ENCODE peak calls at places on chromosomes 7 and 10, in ten cellular contexts. R is H1, A is HCT116, G is prostate gland, N is transverse colon, Y is K562, M is suprapubic skin, S is sigmoid colon, U is endothelial cell of umbilical vein, Z is SK-N-SH. O is an unnamed sample. For H3K9me3, the result is how much of the 10 kb centered on the place peaks cover.

GRCh38 chr10:114623155-114623554 is 34.9 kb downstream of the ABLIM1 start:
- DNase-seq in R (no peak), A (no peak), G (no peak), N (no peak), Y (no peak), M (no peak), S (no peak), U (no peak), Z (no peak), O (no peak)

GRCh38 chr10:15370741-15371701 is at the start of gene FAM171A1:
- DNase-seq in R (peak), A (no peak), G (peak), N (peak), Y (peak), M (no peak), S (peak), U (no peak), Z (peak), O (no peak)

GRCh38 chr10:8417631-8418030 is 363.1 kb downstream of the GATA3 start:
- DNase-seq in R (no peak), A (no peak), G (no peak), N (no peak), Y (no peak), M (no peak), S (no peak), U (no peak), Z (no peak), O (no peak)

GRCh38 chr7:157139142-157140117 is 704 bp downstream of the UBE3C start:
- DNase-seq in R (no peak), A (no peak), G (peak), N (peak), Y (no peak), M (peak), S (peak), U (no peak), Z (no peak), O (no peak)

GRCh38 chr10:86294346-86295265 is 72.0 kb downstream of the GRID1 start:
- DNase-seq in R (peak), A (no peak), G (no peak), N (no peak), Y (no peak), M (no peak), S (peak), U (no peak), Z (peak), O (no peak)

GRCh38 chr7:34317039-34317438 is 341.0 kb upstream of the NPSR1 start:
- DNase-seq in R (no peak), A (no peak), G (no peak), N (no peak), Y (no peak), M (no peak), S (no peak), U (no peak), Z (no peak), O (no peak)

GRCh38 chr10:50622497-50623298 is 1.1 kb downstream of the SGMS1 start:
- DNase-seq in R (no peak), A (no peak), G (peak), N (peak), Y (peak), M (peak), S (peak), U (peak), Z (peak), O (no peak)

GRCh38 chr7:157590526-157590925 is 253.7 kb downstream of the DNAJB6 start:
- DNase-seq in R (no peak), A (no peak), G (no peak), N (no peak), Y (no peak), M (no peak), S (peak), U (no peak), Z (no peak), O (no peak)

GRCh38 chr10:133419211-133419950 is 5.0 kb downstream of the SPRN start:
- DNase-seq in R (no peak), A (no peak), G (no peak), N (no peak), Y (no peak), M (no peak), S (no peak), U (no peak), Z (no peak), O (no peak)

GRCh38 chr7:134364619-134365037 is 47.9 kb upstream of the SLC35B4 start:
- DNase-seq in R (no peak), A (peak), G (no peak), N (no peak), Y (no peak), M (no peak), S (no peak), U (peak), Z (no peak), O (no peak)

GRCh38 chr7:134362587-134363483 is 46.1 kb upstream of the SLC35B4 start:
- DNase-seq in R (no peak), A (no peak), G (no peak), N (no peak), Y (no peak), M (no peak), S (no peak), U (no peak), Z (no peak), O (no peak)

GRCh38 chr7:134367956-134368749 is 51.4 kb upstream of the SLC35B4 start:
- DNase-seq in R (no peak), A (no peak), G (no peak), N (no peak), Y (no peak), M (no peak), S (no peak), U (no peak), Z (no peak), O (no peak)

GRCh38 chr7:134366481-134366880 is 49.8 kb upstream of the SLC35B4 start:
- DNase-seq in R (no peak), A (no peak), G (no peak), N (no peak), Y (no peak), M (no peak), S (no peak), U (no peak), Z (no peak), O (no peak)

GRCh38 chr7:134365341-134366054 is 48.8 kb upstream of the SLC35B4 start:
- DNase-seq in R (no peak), A (no peak), G (no peak), N (no peak), Y (peak), M (no peak), S (no peak), U (no peak), Z (no peak), O (no peak)
- TF ChIP-seq POLR2AphosphoS5 in R (no peak), A (no peak), G (no peak), N (no peak), Y (no peak), M (no peak), S (no peak), U (no peak), Z (no peak), O (no peak)

DNA sequence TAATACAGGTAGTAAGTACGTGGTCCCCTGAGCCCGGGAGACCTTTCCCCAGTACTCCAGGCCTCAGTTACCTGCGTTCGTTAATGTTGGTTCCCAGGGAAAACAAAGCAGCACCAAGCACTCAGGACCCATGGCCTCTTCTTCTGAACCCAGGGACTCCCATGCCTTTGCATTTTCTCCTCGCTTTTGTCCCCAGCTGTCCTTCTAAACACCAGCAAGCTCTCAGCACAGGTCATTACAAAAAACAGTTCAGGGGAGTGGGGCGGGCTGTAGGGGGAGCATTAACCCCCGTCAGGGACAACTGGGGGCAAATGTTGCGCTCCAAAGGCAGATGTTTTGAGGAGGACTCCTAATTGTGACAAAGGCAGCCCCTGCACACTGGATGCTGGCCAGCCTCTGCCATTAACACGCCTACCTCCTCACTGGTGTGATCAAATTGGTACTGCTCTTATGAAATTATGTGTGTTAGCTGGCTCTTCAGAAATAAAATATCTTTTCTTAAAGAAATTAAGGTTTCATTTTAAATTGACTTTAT is 80.5 kb upstream of the LRGUK start:
- DNase-seq in R (peak), A (no peak), G (no peak), N (no peak), Y (no peak), M (no peak), S (no peak), U (no peak), Z (no peak), O (no peak)
- H3K27ac ChIP-seq in R (peak), A (no peak), G (no peak), N (no peak), Y (no peak), M (no peak), S (no peak), U (no peak), Z (no peak), O (no peak)

GRCh38 chr10:37930423-37930822 is 46.0 kb downstream of the ZNF25 start:
- DNase-seq in R (no peak), A (no peak), G (no peak), N (no peak), Y (no peak), M (no peak), S (no peak), U (no peak), Z (no peak), O (no peak)
- H3K9me3 ChIP-seq in R (half or more), A (under half), G (under half), N (under half), Y (under half), M (under half), S (under half), U (under half), Z (under half), O (under half)

DNA sequence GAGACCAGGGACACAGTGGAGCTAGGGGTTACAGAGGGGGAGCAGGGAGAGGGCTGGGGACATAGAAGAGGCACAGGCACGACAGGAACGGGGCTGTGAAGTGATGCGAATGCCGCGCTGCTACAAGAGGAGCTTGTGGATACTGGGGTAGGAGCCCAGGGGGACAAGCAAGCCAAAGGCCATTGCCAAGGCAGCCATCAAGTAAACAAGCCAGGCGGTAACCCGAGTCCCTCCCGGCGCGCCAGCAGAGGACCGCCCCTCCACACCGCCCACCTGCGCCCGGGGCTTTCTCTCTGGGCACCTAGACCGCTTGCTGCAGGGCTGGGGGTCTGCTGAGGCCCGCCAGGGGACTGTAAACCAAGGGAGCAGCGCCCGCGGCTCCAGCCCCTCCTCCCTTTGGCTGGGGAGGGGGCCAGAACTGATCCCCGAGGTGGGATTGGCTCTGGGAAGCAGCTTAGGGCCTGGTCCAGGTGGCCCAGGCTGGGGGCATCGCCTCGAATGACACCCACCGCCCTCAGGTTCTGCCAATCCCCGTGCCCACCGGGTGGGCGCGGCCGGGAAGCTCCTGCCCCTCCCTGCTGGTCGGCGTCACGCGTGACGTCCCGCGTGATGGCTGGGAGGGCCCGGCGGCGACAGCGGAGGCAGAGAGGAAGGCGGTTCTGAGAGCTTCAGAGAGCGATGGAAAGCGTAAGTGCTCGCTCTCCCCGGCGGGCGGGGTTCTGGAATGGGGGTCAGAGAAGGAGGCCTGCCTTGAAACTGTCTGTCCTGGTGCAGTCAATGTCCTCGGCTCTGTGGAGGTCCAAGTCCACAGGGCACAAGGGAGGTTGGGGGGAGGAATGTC is 982 bp downstream of the SFXN3 start:
- DNase-seq in R (peak), A (no peak), G (peak), N (peak), Y (no peak), M (peak), S (peak), U (no peak), Z (peak), O (no peak)
- TF ChIP-seq POLR2AphosphoS5 in R (no peak), A (no peak), G (peak), N (peak), Y (no peak), M (no peak), S (peak), U (no peak), Z (peak), O (no peak)

GRCh38 chr10:101030492-101031127 is 319 bp downstream of the PDZD7 start:
- DNase-seq in R (no peak), A (no peak), G (no peak), N (no peak), Y (no peak), M (no peak), S (no peak), U (no peak), Z (peak), O (no peak)

GRCh38 chr10:101028446-101029244 is 2.3 kb downstream of the PDZD7 start:
- DNase-seq in R (no peak), A (no peak), G (no peak), N (no peak), Y (no peak), M (no peak), S (peak), U (no peak), Z (peak), O (no peak)

GRCh38 chr10:101029520-101030309 is 1.2 kb downstream of the PDZD7 start:
- DNase-seq in R (no peak), A (no peak), G (no peak), N (no peak), Y (peak), M (no peak), S (no peak), U (no peak), Z (no peak), O (no peak)

GRCh38 chr10:101032637-101033201 is 1.7 kb downstream of the SFXN3 start:
- DNase-seq in R (no peak), A (peak), G (no peak), N (no peak), Y (no peak), M (peak), S (peak), U (peak), Z (peak), O (no peak)

DNA sequence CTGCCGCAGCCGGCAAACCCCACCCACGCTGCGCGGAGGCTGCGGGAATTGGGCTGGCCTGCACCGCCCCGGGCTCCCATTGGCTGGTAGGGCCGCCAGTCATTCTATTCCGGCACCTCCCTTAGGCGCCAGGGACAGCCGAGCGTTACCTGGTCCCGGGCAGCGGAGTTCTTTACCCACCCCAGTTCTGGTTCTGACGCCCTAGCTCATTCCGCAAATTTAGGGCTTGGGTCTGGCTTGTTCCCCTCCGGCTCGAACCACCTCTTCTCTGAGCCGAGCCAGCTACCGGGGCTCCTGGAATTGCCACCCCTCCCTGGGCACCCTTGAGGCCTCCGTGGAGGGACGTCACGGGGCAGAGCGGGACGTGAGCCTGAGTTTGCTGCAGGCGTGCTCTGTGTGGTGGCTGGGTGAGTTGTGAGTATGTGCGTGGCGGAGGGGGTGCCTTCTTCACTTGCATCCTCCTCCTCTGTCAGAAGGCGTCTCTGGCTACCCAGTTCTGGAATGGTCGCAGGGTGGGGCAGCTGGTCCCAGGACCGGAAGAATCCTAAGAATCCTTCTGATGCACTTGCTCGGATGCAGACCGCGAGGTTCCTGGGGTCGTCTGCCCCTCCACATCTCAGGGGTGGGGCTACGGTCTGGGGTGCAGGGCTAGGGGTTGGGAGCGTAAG is at the start of the genes PDZD7 and SFXN3:
- DNase-seq in R (peak), A (peak), G (peak), N (peak), Y (peak), M (peak), S (peak), U (peak), Z (peak), O (no peak)
- H3K27ac ChIP-seq in R (no peak), A (peak), G (peak), N (peak), Y (no peak), M (peak), S (peak), U (peak), Z (peak), O (no peak)

DNA sequence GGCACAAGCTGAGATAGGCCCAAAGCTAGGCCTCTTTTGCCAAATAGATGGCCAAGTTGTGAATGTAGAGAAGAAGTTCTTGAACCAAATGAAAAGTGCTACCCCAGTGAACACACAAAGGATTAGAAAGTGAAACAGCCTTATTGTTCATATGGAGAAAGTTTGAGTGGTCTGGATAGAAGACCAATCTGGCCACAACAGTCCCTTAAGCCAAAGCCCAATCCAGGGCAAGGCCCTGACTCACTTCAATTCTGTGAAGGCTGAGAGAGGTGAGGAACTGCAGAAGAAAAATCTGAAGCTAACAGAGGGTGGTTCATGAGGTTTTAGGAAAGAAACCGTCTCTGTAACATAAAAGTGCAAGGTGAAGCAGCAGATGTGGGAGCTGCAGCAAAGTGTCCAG is 18.7 kb upstream of the ATP6V0A4 start:
- DNase-seq in R (no peak), A (no peak), G (no peak), N (no peak), Y (no peak), M (no peak), S (no peak), U (no peak), Z (no peak), O (no peak)
- H3K9me3 ChIP-seq in R (under half), A (under half), G (under half), N (under half), Y (under half), M (under half), S (under half), U (under half), Z (under half), O (under half)

GRCh38 chr10:73096041-73096451 is 620 bp downstream of the P4HA1 start:
- DNase-seq in R (peak), A (no peak), G (peak), N (peak), Y (peak), M (peak), S (peak), U (peak), Z (peak), O (no peak)
- TF ChIP-seq POLR2AphosphoS5 in R (no peak), A (no peak), G (no peak), N (peak), Y (no peak), M (peak), S (peak), U (no peak), Z (peak), O (no peak)

O was measured in SK-N-MC.